ENCODE peak calls at places on chromosomes 16 and 17, in five cellular contexts. N is transverse colon; Q is CD8-positive, alpha-beta T cell; S is CD4-positive, alpha-beta T cell; F is neural crest cell. J is an unnamed sample.

GRCh38 chr17:36920032-36921000 is 17.0 kb upstream of the LHX1 start:
- DNase-seq in Q (no peak), S (no peak), N (no peak), F (no peak), J (no peak)

GRCh38 chr17:66459811-66460270 is 157.4 kb downstream of the PRKCA start:
- DNase-seq in N (peak), Q (no peak), S (no peak), F (no peak), J (no peak)

GRCh38 chr17:43882761-43883415 is 24.4 kb downstream of the MPP2 start:
- DNase-seq in F (no peak), S (no peak), N (no peak), Q (no peak), J (no peak)

GRCh38 chr17:60169921-60170817 is 20.4 kb downstream of the CA4 start:
- DNase-seq in S (no peak), Q (no peak), N (peak), F (no peak), J (no peak)

GRCh38 chr16:71840052-71840451 is 5.7 kb upstream of the ATXN1L start:
- DNase-seq in N (no peak), F (no peak), S (no peak), Q (no peak), J (no peak)

GRCh38 chr17:19336938-19337711 is 25.4 kb downstream of the B9D1 start:
- DNase-seq in N (peak), S (no peak), Q (no peak), F (no peak), J (no peak)

GRCh38 chr16:15928261-15929104 is 20.9 kb upstream of the ABCC1 start:
- DNase-seq in S (no peak), N (peak), Q (no peak), F (no peak), J (no peak)

GRCh38 chr17:80427366-80428282 is 12.7 kb downstream of the ENDOV start:
- DNase-seq in Q (no peak), S (no peak), N (no peak), F (no peak), J (peak)

GRCh38 chr16:85759631-85760419 is 8.9 kb upstream of the C16orf74 start:
- DNase-seq in S (no peak), Q (no peak), N (peak), F (no peak), J (no peak)

GRCh38 chr16:60763869-60764268 is 1272.4 kb downstream of the CDH8 start:
- DNase-seq in F (no peak), Q (no peak), N (no peak), S (no peak), J (no peak)

DNA sequence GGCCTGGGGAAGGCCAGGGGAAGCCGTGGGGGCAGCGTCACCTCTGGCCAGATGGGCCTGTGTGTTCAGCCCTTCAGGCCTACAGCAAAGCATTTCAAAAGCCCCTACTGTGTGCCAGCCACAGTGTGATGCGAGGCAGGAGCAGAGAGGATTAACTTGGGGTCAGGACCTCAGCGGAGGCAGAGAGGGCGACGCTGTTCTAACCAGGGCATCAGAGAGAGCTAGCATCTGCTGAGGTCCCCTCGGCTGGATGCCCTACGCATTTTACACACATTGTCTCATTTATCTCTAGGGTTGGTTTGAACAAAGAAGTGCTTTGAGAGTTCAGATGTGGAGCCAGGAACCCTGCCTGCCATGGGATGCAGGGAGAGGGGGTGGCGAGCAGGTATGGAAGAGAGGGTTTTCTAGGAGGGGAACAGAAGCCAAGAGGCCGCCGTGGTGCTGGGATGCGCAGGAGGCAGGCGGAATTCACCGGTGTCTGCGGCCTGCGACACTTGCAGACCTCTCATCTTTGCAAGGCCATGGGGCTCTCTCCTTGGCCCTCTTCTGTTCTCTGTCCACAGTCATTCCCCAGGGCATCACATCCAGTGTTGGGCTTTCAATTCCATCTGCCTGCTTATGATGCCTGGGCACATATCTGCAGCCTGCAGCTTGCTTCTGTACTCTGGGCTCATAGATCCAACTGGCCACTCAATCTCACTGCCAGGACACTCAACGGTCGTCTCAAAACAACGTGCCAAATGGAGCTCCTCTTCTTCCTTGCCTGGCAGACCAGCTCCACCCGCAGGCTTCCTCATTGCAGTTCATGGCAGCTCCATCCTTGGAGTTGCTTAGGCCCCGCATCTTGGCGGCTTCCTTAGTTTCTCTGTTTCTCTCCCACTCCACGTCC is 8.1 kb upstream of the NKD1 start:
- DNase-seq in F (no peak), Q (no peak), S (no peak), N (no peak), J (no peak)
- TF ChIP-seq CTCF in F (no peak), Q (no peak), S (no peak), N (no peak), J (peak)

DNA sequence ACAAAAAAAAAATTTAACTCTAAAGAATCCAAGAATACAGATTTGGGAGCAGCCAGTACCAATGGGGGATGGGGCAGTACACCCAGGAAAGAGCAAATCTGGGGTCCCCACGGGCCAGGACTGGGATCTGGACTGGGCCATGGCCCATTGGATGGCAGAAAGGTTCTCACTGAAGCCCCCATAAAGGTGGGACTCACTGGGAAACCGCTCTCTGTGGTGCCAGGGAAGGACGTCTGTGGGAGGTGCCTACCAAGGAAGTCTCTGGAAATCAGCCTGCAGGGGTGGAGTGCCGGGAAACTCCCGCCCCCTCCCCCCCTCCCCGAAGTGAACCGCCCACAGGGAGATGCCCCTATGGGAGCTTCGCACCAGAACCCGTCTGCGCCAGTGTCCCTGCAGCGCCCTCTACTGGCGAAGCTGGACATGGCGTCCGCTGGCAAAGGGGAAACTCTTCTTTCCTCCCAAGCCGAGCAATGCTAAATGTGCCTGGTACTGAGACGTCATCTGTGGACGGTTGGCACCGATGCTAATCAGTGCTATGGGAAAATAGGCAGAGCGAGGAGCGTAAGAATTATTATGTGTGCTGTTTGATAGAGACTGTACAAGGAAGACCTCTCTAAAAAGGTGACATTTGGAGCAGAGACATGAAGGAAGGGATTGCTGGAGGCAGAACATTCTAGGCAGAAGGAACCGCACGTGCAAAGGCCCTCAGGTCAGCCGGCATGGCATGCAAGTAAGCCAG is 671.1 kb downstream of the WWOX start:
- DNase-seq in N (peak), F (peak), S (peak), Q (peak), J (peak)
- TF ChIP-seq CTCF in N (peak), F (peak), S (peak), Q (peak), J (peak)

GRCh38 chr17:6558932-6559752 is 2.8 kb upstream of the PITPNM3 start:
- DNase-seq in F (no peak), Q (no peak), N (no peak), S (no peak), J (no peak)
- TF ChIP-seq CTCF in F (no peak), Q (no peak), N (no peak), S (no peak), J (no peak)

GRCh38 chr17:49708515-49709161 is 874 bp upstream of the SLC35B1 start:
- DNase-seq in F (no peak), Q (peak), S (no peak), N (no peak), J (no peak)
- TF ChIP-seq CTCF in F (peak), Q (no peak), S (peak), N (no peak), J (no peak)

GRCh38 chr16:75385507-75386152 is 47.7 kb downstream of the CFDP1 start:
- DNase-seq in S (no peak), Q (no peak), N (no peak), F (no peak), J (no peak)
- TF ChIP-seq CTCF in S (peak), Q (peak), N (peak), F (peak), J (peak)

GRCh38 chr17:73247728-73248127 is 14.0 kb downstream of the CPSF4L start:
- DNase-seq in S (no peak), N (no peak), F (no peak), Q (no peak), J (no peak)
- TF ChIP-seq CTCF in S (no peak), N (no peak), F (no peak), Q (no peak), J (peak)